ENCODE peak calls at places on chromosomes 16 and 17, in nine cellular contexts. T, F, W, V, G, I, S, Q and B are unnamed samples.

GRCh38 chr16:35862242-35862641 is 2402.8 kb downstream of the TP53TG3F start:
- DNase-seq in T (no peak), F (no peak), W (no peak), V (no peak), G (no peak), I (no peak), S (no peak), Q (no peak), B (no peak)

GRCh38 chr16:3490911-3491629 is 4.2 kb downstream of the C16orf90 start:
- DNase-seq in T (no peak), F (no peak), W (peak; percentile 62), V (no peak), G (no peak), I (no peak), S (peak; percentile 51), Q (no peak), B (no peak)

GRCh38 chr16:88503771-88504488 is 50.9 kb downstream of the ZFPM1 start:
- DNase-seq in T (no peak), F (no peak), W (no peak), V (no peak), G (no peak), I (no peak), S (no peak), Q (no peak), B (no peak)

GRCh38 chr17:18008496-18009268 is 30.3 kb downstream of the ATPAF2 start:
- DNase-seq in T (no peak), F (peak; percentile 76), W (no peak), V (no peak), G (peak; percentile 85), I (no peak), S (no peak), Q (no peak), B (peak; percentile 77)

GRCh38 chr16:1770328-1771071 is 843 bp downstream of the NME3 start:
- DNase-seq in T (peak; percentile 47), F (peak; percentile 65), W (no peak), V (peak; percentile 66), G (no peak), I (peak; percentile 60), S (peak; percentile 52), Q (peak; percentile 70), B (peak; percentile 74)

GRCh38 chr17:66691644-66692500 is 143.0 kb upstream of the CACNG5 start:
- DNase-seq in T (no peak), F (peak; percentile 28), W (peak; percentile 39), V (no peak), G (no peak), I (no peak), S (no peak), Q (no peak), B (peak; percentile 9)

GRCh38 chr17:34242553-34242952 is 12.5 kb upstream of the CCL2 start:
- DNase-seq in T (no peak), F (no peak), W (no peak), V (no peak), G (no peak), I (no peak), S (no peak), Q (no peak), B (no peak)

GRCh38 chr17:75402038-75402437 is 3.4 kb downstream of the GRB2 start:
- DNase-seq in T (no peak), F (no peak), W (no peak), V (no peak), G (no peak), I (no peak), S (no peak), Q (no peak), B (no peak)

GRCh38 chr16:85561248-85562101 is 51.6 kb upstream of the GSE1 start:
- DNase-seq in T (no peak), F (no peak), W (no peak), V (no peak), G (no peak), I (no peak), S (no peak), Q (no peak), B (no peak)

GRCh38 chr16:27879601-27880247 is 183.8 kb downstream of the GSG1L start:
- DNase-seq in T (no peak), F (no peak), W (no peak), V (no peak), G (no peak), I (no peak), S (no peak), Q (no peak), B (no peak)

GRCh38 chr16:88747588-88748301 is 37.3 kb downstream of the PIEZO1 start:
- DNase-seq in T (peak; percentile 55), F (peak; percentile 40), W (no peak), V (peak; percentile 65), G (no peak), I (no peak), S (no peak), Q (no peak), B (peak; percentile 53)

GRCh38 chr16:48622456-48623303 is 12.7 kb upstream of the N4BP1 start:
- DNase-seq in T (no peak), F (peak; percentile 60), W (no peak), V (no peak), G (no peak), I (no peak), S (no peak), Q (peak; percentile 54), B (no peak)

GRCh38 chr16:26605872-26606271 is 460.9 kb upstream of the C16orf82 start:
- DNase-seq in T (no peak), F (no peak), W (no peak), V (no peak), G (no peak), I (no peak), S (no peak), Q (no peak), B (no peak)

GRCh38 chr17:48551206-48551597 is 6.3 kb upstream of the HOXB2 start:
- DNase-seq in T (no peak), F (no peak), W (peak; percentile 44), V (no peak), G (no peak), I (no peak), S (no peak), Q (no peak), B (no peak)

GRCh38 chr16:85094812-85095211 is 17.5 kb downstream of the CIBAR2 start:
- DNase-seq in T (no peak), F (no peak), W (no peak), V (no peak), G (no peak), I (no peak), S (no peak), Q (no peak), B (no peak)

GRCh38 chr17:15290605-15291004 is 25.5 kb upstream of the PMP22 start:
- DNase-seq in T (no peak), F (no peak), W (no peak), V (no peak), G (no peak), I (no peak), S (no peak), Q (no peak), B (no peak)

GRCh38 chr17:82883461-82884031 is 43.7 kb upstream of the ZNF750 start:
- DNase-seq in T (no peak), F (no peak), W (no peak), V (no peak), G (no peak), I (no peak), S (no peak), Q (no peak), B (no peak)

GRCh38 chr17:18158022-18158600 is 25.5 kb upstream of the ALKBH5 start:
- DNase-seq in T (peak; percentile 96), F (peak; percentile 92), W (no peak), V (peak; percentile 85), G (no peak), I (peak; percentile 91), S (peak; percentile 93), Q (peak; percentile 96), B (peak; percentile 69)